ENCODE peak calls at places on chromosomes 5 and 9, in ten cellular contexts. E, W, L, N, V, O, J, B, I and G are unnamed samples.

GRCh38 chr5:43038523-43038989 is 1.6 kb downstream of the ANXA2R start:
- DNase-seq in E (peak), W (no peak), L (no peak), N (peak), V (peak), O (peak), J (no peak), B (no peak), I (no peak), G (no peak)

GRCh38 chr5:73119492-73120157 is 750 bp upstream of the TMEM171 start:
- DNase-seq in E (no peak), W (no peak), L (peak), N (no peak), V (peak), O (no peak), J (no peak), B (no peak), I (peak), G (no peak)

GRCh38 chr5:137195483-137195882 is 303.6 kb downstream of the SPOCK1 start:
- DNase-seq in E (no peak), W (no peak), L (no peak), N (peak), V (no peak), O (no peak), J (no peak), B (no peak), I (no peak), G (no peak)

GRCh38 chr5:166618555-166618954 is 1672.9 kb upstream of the WWC1 start:
- DNase-seq in E (no peak), W (no peak), L (no peak), N (no peak), V (no peak), O (no peak), J (no peak), B (no peak), I (no peak), G (no peak)

GRCh38 chr9:35666045-35666444 is 1.1 kb upstream of the ARHGEF39 start:
- DNase-seq in E (peak), W (no peak), L (no peak), N (no peak), V (no peak), O (no peak), J (no peak), B (peak), I (no peak), G (no peak)

GRCh38 chr5:136620016-136620419 is 254.7 kb upstream of the TRPC7 start:
- DNase-seq in E (peak), W (no peak), L (no peak), N (peak), V (no peak), O (no peak), J (peak), B (no peak), I (peak), G (no peak)

GRCh38 chr5:77329664-77330430 is 119.4 kb downstream of the PDE8B start:
- DNase-seq in E (peak), W (no peak), L (no peak), N (no peak), V (no peak), O (no peak), J (no peak), B (no peak), I (peak), G (no peak)

GRCh38 chr9:4665357-4665756 is 923 bp downstream of the SPATA6L start:
- DNase-seq in E (peak), W (no peak), L (peak), N (peak), V (no peak), O (no peak), J (no peak), B (no peak), I (peak), G (no peak)

GRCh38 chr5:3024126-3024525 is 272.6 kb upstream of the IRX2 start:
- DNase-seq in E (no peak), W (no peak), L (no peak), N (no peak), V (no peak), O (no peak), J (no peak), B (no peak), I (no peak), G (no peak)

GRCh38 chr5:62124266-62124665 is 181.7 kb upstream of the KIF2A start:
- DNase-seq in E (no peak), W (no peak), L (no peak), N (no peak), V (no peak), O (no peak), J (no peak), B (no peak), I (no peak), G (no peak)

GRCh38 chr9:8186553-8186952 is 387.0 kb upstream of the DMAC1 start:
- DNase-seq in E (no peak), W (no peak), L (no peak), N (no peak), V (no peak), O (no peak), J (no peak), B (no peak), I (no peak), G (no peak)

GRCh38 chr5:38831909-38832308 is 13.9 kb upstream of the OSMR start:
- DNase-seq in E (peak), W (no peak), L (peak), N (peak), V (peak), O (no peak), J (no peak), B (no peak), I (peak), G (peak)

GRCh38 chr5:133235696-133236426 is 184.0 kb downstream of the HSPA4 start:
- DNase-seq in E (no peak), W (no peak), L (no peak), N (no peak), V (no peak), O (no peak), J (no peak), B (no peak), I (no peak), G (no peak)

GRCh38 chr5:133236541-133236951 is 184.7 kb downstream of the HSPA4 start:
- DNase-seq in E (no peak), W (no peak), L (no peak), N (no peak), V (no peak), O (no peak), J (no peak), B (no peak), I (no peak), G (no peak)

GRCh38 chr5:133238426-133239205 is 186.8 kb downstream of the HSPA4 start:
- DNase-seq in E (no peak), W (no peak), L (no peak), N (no peak), V (no peak), O (no peak), J (no peak), B (no peak), I (no peak), G (no peak)

GRCh38 chr5:133234911-133235310 is 183.1 kb downstream of the HSPA4 start:
- DNase-seq in E (no peak), W (no peak), L (no peak), N (no peak), V (no peak), O (no peak), J (no peak), B (no peak), I (no peak), G (no peak)

DNA sequence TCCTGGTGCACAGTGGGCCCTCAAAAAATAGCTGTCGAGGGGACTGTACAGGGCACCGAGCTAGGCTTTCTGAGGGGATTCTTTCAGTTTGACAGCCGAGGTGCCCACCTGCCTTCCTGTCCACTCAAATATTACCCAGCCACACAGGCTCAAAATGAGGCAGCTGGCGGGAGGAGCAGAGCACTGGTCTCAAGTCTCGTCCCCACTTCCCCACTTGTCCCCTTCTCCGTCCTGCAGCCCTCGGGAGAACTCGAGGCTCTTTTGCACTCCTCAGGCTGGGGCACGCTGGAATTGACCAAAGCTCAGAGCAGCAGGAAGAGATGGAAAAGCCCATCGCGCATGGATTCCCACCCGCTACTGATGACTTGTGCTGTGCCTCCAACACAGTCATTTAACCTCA is 185.2 kb downstream of the HSPA4 start:
- DNase-seq in E (no peak), W (no peak), L (no peak), N (no peak), V (no peak), O (no peak), J (no peak), B (no peak), I (no peak), G (no peak)
- TF ChIP-seq CTCF in E (no peak), W (no peak), L (no peak), N (no peak), V (no peak), O (no peak), J (no peak), B (no peak), I (no peak), G (no peak)

GRCh38 chr9:69178583-69179011 is 4.5 kb downstream of the TJP2 start:
- DNase-seq in E (peak), W (no peak), L (no peak), N (peak), V (no peak), O (no peak), J (no peak), B (no peak), I (no peak), G (no peak)
- TF ChIP-seq CTCF in E (no peak), W (no peak), L (no peak), N (no peak), V (no peak), O (no peak), J (no peak), B (no peak), I (no peak), G (no peak)

GRCh38 chr9:92029553-92029952 is 79.5 kb upstream of the ROR2 start:
- DNase-seq in E (no peak), W (no peak), L (no peak), N (no peak), V (no peak), O (no peak), J (no peak), B (no peak), I (peak), G (no peak)
- TF ChIP-seq CTCF in E (no peak), W (no peak), L (peak), N (peak), V (no peak), O (no peak), J (no peak), B (no peak), I (peak), G (no peak)

GRCh38 chr5:174045470-174046025 is at the start of gene NSG2:
- DNase-seq in E (peak), W (peak), L (peak), N (peak), V (peak), O (peak), J (peak), B (no peak), I (peak), G (peak)
- TF ChIP-seq CTCF in E (peak), W (peak), L (peak), N (peak), V (peak), O (peak), J (peak), B (peak), I (peak), G (peak)

DNA sequence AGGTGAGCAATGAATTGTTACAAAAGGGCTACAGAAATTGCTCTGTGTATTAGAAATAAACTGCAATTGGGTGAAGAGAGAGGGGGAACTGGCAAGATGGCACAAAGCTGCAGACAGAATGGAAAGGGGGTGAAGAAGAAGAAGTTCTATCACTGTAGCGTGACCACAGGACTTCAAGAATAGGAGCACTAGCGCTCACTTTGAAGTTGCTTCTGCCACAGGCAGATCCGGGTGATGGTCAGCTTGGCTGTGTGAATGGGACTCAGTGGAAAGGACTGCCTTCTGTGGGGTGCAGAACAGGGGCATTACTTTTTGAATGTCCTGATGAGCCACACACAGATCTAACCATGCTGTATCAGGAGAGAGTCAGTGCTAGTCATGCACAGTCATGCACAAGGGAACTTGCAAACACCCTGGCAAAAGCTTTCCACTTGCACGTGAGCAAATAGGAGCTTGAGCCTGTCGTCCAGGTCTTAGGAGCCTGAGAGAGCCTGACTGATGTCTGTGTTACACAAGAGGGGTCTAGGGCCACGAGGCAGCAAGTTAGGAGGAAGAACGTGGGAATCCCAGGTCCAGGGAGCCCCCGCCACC is 16.3 kb downstream of the IL5 start:
- DNase-seq in E (no peak), W (no peak), L (no peak), N (no peak), V (no peak), O (no peak), J (no peak), B (no peak), I (peak), G (no peak)
- TF ChIP-seq CTCF in E (no peak), W (no peak), L (no peak), N (no peak), V (no peak), O (no peak), J (no peak), B (no peak), I (no peak), G (no peak)

GRCh38 chr5:7261900-7262299 is 134.0 kb upstream of the ADCY2 start:
- DNase-seq in E (no peak), W (no peak), L (no peak), N (no peak), V (no peak), O (no peak), J (no peak), B (no peak), I (no peak), G (no peak)

GRCh38 chr5:7261049-7261448 is 134.9 kb upstream of the ADCY2 start:
- DNase-seq in E (peak), W (no peak), L (peak), N (peak), V (peak), O (no peak), J (peak), B (no peak), I (peak), G (peak)
- TF ChIP-seq CTCF in E (peak), W (peak), L (peak), N (peak), V (peak), O (peak), J (peak), B (peak), I (peak), G (peak)

GRCh38 chr5:10111575-10111974 is 138.1 kb downstream of the ATPSCKMT start:
- DNase-seq in E (peak), W (no peak), L (peak), N (peak), V (no peak), O (no peak), J (peak), B (no peak), I (peak), G (peak)
- TF ChIP-seq CTCF in E (peak), W (no peak), L (peak), N (peak), V (no peak), O (peak), J (peak), B (no peak), I (peak), G (no peak)

GRCh38 chr5:140189977-140190867 is 15.2 kb downstream of the CYSTM1 start:
- DNase-seq in E (peak), W (no peak), L (no peak), N (peak), V (no peak), O (no peak), J (no peak), B (no peak), I (peak), G (no peak)
- TF ChIP-seq CTCF in E (no peak), W (no peak), L (no peak), N (no peak), V (no peak), O (no peak), J (no peak), B (no peak), I (no peak), G (no peak)

DNA sequence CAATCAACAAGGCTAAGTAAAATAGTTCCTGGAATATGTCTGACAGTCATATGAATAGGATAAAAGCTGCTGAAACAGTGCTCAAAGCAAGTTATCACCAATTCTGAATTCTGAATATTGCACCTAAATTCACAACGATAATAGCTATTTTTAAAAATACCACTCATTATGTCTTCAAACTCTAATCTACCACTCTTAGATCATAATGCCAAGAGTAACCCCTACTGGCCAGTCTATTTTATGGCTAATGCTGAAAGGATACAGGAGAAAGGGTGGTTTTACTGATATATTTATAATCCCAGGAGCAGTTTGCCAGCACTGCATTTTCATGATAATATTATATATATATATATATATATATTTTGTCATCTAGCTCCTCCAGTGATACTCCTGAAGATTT is 232.8 kb downstream of the PDE4D start:
- DNase-seq in E (no peak), W (no peak), L (peak), N (no peak), V (peak), O (peak), J (no peak), B (no peak), I (peak), G (peak)
- TF ChIP-seq CTCF in E (peak), W (no peak), L (peak), N (peak), V (peak), O (peak), J (peak), B (peak), I (peak), G (no peak)